ENCODE peak calls at places on chromosomes 4 and X, in nine cellular contexts. D is adipocyte; U is tibial artery; X is body of pancreas; Y is H9; L is left ventricle myocardium inferior; W is heart right ventricle; H is CD8-positive, alpha-beta memory T cell; R is aorta. N is an unnamed sample.

GRCh38 chr4:6204098-6204497 is 3.7 kb upstream of the JAKMIP1 start:
- DNase-seq in H (no peak), W (no peak), X (no peak), L (no peak), D (no peak), Y (no peak), R (no peak), U (no peak), N (no peak)

GRCh38 chrX:154381271-154381670 is 2.2 kb downstream of the EMD start:
- DNase-seq in D (no peak), X (no peak), R (no peak), Y (no peak), L (no peak), H (no peak), U (no peak), W (no peak), N (no peak)

GRCh38 chr4:3371581-3372001 is 70.2 kb upstream of the HGFAC start:
- DNase-seq in W (no peak), Y (no peak), H (no peak), U (no peak), D (no peak), X (no peak), L (no peak), R (no peak), N (no peak)

GRCh38 chrX:154991039-154991438 is 31.5 kb downstream of the F8 start:
- DNase-seq in W (no peak), U (no peak), X (no peak), R (no peak), D (no peak), Y (no peak), H (no peak), L (no peak), N (no peak)

GRCh38 chr4:115119804-115120352 is 6.5 kb upstream of the NDST4 start:
- DNase-seq in U (no peak), X (no peak), D (peak; percentile 44), H (no peak), R (no peak), Y (no peak), W (no peak), L (no peak), N (no peak)

GRCh38 chr4:101856149-101856548 is 65.6 kb downstream of the BANK1 start:
- DNase-seq in D (no peak), W (no peak), R (no peak), H (no peak), X (no peak), Y (no peak), L (no peak), U (no peak), N (no peak)

GRCh38 chrX:17740137-17741122 is 3.1 kb downstream of the SCML1 start:
- DNase-seq in L (no peak), W (no peak), H (no peak), Y (no peak), D (no peak), X (no peak), R (no peak), U (no peak), N (no peak)

GRCh38 chrX:143378851-143379250 is 138.4 kb downstream of the SPANXN3 start:
- DNase-seq in R (no peak), D (no peak), H (no peak), X (no peak), L (no peak), Y (no peak), W (no peak), U (no peak), N (no peak)

GRCh38 chr4:6767725-6768538 is 14.6 kb upstream of the KIAA0232 start:
- DNase-seq in L (no peak), H (no peak), U (no peak), R (no peak), D (no peak), X (no peak), W (no peak), Y (no peak), N (no peak)

GRCh38 chr4:174198396-174199179 is 84.9 kb downstream of the FBXO8 start:
- DNase-seq in U (no peak), L (no peak), R (no peak), D (peak; percentile 91), X (peak; percentile 35), Y (no peak), W (no peak), H (no peak), N (no peak)

GRCh38 chr4:22679518-22679897 is 13.2 kb upstream of the GBA3 start:
- DNase-seq in H (no peak), W (no peak), D (peak; percentile 20), L (no peak), X (no peak), Y (no peak), U (no peak), R (no peak), N (no peak)

GRCh38 chrX:68307767-68308166 is 125.5 kb downstream of the OPHN1 start:
- DNase-seq in X (no peak), L (no peak), R (no peak), D (peak; percentile 83), H (no peak), W (no peak), Y (no peak), U (no peak), N (no peak)

GRCh38 chrX:72121381-72121780 is 10.3 kb downstream of the RTL5 start:
- DNase-seq in R (no peak), W (peak; percentile 76), D (peak; percentile 77), U (peak; percentile 82), Y (no peak), L (peak; percentile 60), H (peak; percentile 56), X (no peak), N (no peak)

GRCh38 chr4:4668355-4669210 is 126.7 kb upstream of the STX18 start:
- DNase-seq in D (no peak), X (no peak), H (no peak), W (no peak), R (no peak), Y (no peak), L (no peak), U (no peak), N (no peak)

GRCh38 chr4:54913751-54914526 is 211.5 kb downstream of the KDR start:
- DNase-seq in H (no peak), Y (no peak), R (no peak), D (peak; percentile 10), U (peak; percentile 71), L (no peak), X (no peak), W (peak; percentile 25), N (no peak)

GRCh38 chr4:8012517-8012916 is 72.9 kb upstream of the AFAP1 start:
- DNase-seq in H (no peak), W (no peak), U (no peak), R (no peak), X (no peak), D (no peak), Y (no peak), L (no peak), N (no peak)
- H3K4me1 ChIP-seq in H (no peaks in the 10 kb centered on the region), W (no peaks in the 10 kb centered on the region), U (no peaks in the 10 kb centered on the region), R (no peaks in the 10 kb centered on the region), X (no peaks in the 10 kb centered on the region), D (peaks cover 8% of the 10 kb centered on the region), Y (no peaks in the 10 kb centered on the region), L (no peaks in the 10 kb centered on the region), N (no peaks in the 10 kb centered on the region)

GRCh38 chr4:189117426-189117825 is 823.2 kb upstream of the FRG1 start:
- DNase-seq in L (no peak), W (no peak), D (peak; percentile 19), R (no peak), X (no peak), U (no peak), Y (peak; percentile 38), H (no peak), N (no peak)

DNA sequence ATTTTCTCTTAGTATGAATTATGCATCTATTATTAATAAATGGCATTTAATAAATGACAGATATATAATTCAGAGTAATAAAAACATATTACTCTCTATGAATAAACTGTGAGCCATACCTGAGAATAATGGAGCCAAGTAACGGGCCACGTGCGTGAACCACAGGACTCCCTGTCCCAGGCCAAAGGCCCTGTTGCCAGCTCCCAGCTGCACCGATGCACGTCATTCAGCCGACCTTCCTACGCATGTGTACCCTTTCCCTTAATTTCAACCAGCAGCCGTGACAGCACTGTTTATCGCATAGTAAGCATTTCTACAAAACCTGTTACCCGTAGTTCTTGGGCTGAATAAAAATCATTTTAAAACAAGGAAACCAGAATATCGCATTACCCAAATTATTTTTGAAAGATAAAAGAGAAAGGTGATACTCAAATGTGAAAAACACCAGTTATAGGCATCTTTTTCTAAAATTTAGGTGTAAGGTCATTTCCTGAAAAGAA is 827.2 kb upstream of the FRG1 start:
- DNase-seq in H (no peak), X (no peak), W (no peak), D (no peak), U (no peak), R (no peak), Y (no peak), L (no peak), N (no peak)
- H3K27me3 ChIP-seq in H (no peaks in the 10 kb centered on the region), X (no peaks in the 10 kb centered on the region), W (no peaks in the 10 kb centered on the region), D (peaks cover 12% of the 10 kb centered on the region), U (no peaks in the 10 kb centered on the region), R (no peaks in the 10 kb centered on the region), Y (no peaks in the 10 kb centered on the region), L (no peaks in the 10 kb centered on the region), N (no peaks in the 10 kb centered on the region)

GRCh38 chrX:48472225-48472624 is 2.2 kb upstream of the SLC38A5 start:
- DNase-seq in L (no peak), X (peak; percentile 62), U (no peak), R (no peak), W (no peak), Y (no peak), D (no peak), H (no peak), N (no peak)

GRCh38 chrX:48472851-48473717 is 2.9 kb upstream of the FTSJ1 start:
- DNase-seq in D (no peak), X (peak; percentile 71), W (no peak), L (no peak), U (no peak), H (no peak), R (no peak), Y (no peak), N (peak; percentile 32)

GRCh38 chrX:48474127-48474526 is 1.9 kb upstream of the FTSJ1 start:
- DNase-seq in L (no peak), U (no peak), Y (no peak), W (no peak), R (no peak), X (no peak), H (no peak), D (no peak), N (peak; percentile 54)

GRCh38 chrX:48474581-48474980 is 1.4 kb upstream of the FTSJ1 start:
- DNase-seq in X (no peak), R (no peak), W (no peak), U (no peak), D (no peak), Y (no peak), L (no peak), H (no peak), N (peak; percentile 77)

GRCh38 chrX:48473718-48473990 is 2.3 kb upstream of the FTSJ1 start:
- DNase-seq in W (no peak), L (no peak), R (no peak), X (no peak), H (no peak), U (no peak), D (no peak), Y (no peak), N (no peak)
- H3K4me1 ChIP-seq in W (no peaks in the 10 kb centered on the region), L (peaks cover 21% of the 10 kb centered on the region), R (no peaks in the 10 kb centered on the region), X (peaks cover 42% of the 10 kb centered on the region), H (peaks cover 22% of the 10 kb centered on the region), U (no peaks in the 10 kb centered on the region), D (no peaks in the 10 kb centered on the region), Y (peaks cover 2% of the 10 kb centered on the region), N (peaks cover 19% of the 10 kb centered on the region)

DNA sequence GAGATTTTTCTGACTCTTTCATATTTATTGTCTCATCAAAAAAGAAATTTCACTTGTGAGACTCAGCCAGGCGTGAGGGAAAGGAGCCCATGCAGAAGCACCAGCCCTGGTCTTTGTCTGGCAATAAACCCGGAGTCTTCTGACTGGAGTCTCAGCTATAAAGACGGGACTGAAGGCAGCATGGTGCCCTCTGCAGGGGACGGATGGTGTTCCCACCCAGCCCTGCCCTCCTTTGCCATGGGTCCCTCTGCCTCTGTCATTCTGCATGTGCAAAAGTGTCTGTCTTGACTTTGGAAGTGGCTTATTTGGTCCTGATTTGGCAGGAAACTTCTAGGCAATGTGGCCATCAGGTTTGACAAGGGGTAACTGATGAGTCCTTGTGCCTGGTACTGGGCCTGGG is 14.3 kb downstream of the ZNF185 start:
- DNase-seq in W (no peak), H (no peak), R (no peak), U (no peak), D (no peak), L (no peak), Y (peak; percentile 48), X (no peak), N (no peak)
- H3K27me3 ChIP-seq in W (no peaks in the 10 kb centered on the region), H (no peaks in the 10 kb centered on the region), R (no peaks in the 10 kb centered on the region), U (no peaks in the 10 kb centered on the region), D (peaks cover 13% of the 10 kb centered on the region), L (no peaks in the 10 kb centered on the region), Y (no peaks in the 10 kb centered on the region), X (no peaks in the 10 kb centered on the region), N (no peaks in the 10 kb centered on the region)

N was measured in HAP-1.